ENCODE peak calls at places on chromosomes 16 and 17, in four cellular contexts. S is cardiac muscle cell, L is heart left ventricle, T is uterus. Y is an unnamed sample.

GRCh38 chr17:794876-795275 is 12.7 kb downstream of the MRM3 start:
- DNase-seq in T (peak; percentile 84), L (peak; percentile 91), S (peak; percentile 77), Y (peak; percentile 86)

GRCh38 chr16:4578961-4579530 is 22.9 kb downstream of the C16orf96 start:
- DNase-seq in L (no peak), S (no peak), T (no peak), Y (no peak)

GRCh38 chr16:11871193-11871592 is 19.9 kb upstream of the RSL1D1 start:
- DNase-seq in T (no peak), S (peak; percentile 48), L (no peak), Y (peak; percentile 36)

GRCh38 chr16:53549970-53550406 is 47.0 kb upstream of the AKTIP start:
- DNase-seq in S (peak; percentile 93), T (peak; percentile 62), L (no peak), Y (no peak)

GRCh38 chr17:7704601-7705268 is at the start of gene EFNB3:
- DNase-seq in T (no peak), S (peak; percentile 66), L (no peak), Y (no peak)

GRCh38 chr16:50284131-50284911 is 18.0 kb downstream of the ADCY7 start:
- DNase-seq in T (no peak), L (peak; percentile 66), S (no peak), Y (peak; percentile 74)

GRCh38 chr17:39165844-39166349 is at the start of gene ARL5C:
- DNase-seq in T (no peak), S (no peak), L (no peak), Y (no peak)

GRCh38 chr17:33377837-33378236 is 84.7 kb upstream of the ASIC2 start:
- DNase-seq in L (no peak), S (no peak), T (no peak), Y (no peak)

GRCh38 chr16:59635674-59636073 is 901.6 kb upstream of the GOT2 start:
- DNase-seq in L (no peak), S (peak; percentile 1), T (no peak), Y (no peak)

GRCh38 chr16:1923299-1924034 is 5.3 kb upstream of the HS3ST6 start:
- DNase-seq in T (peak; percentile 46), S (peak; percentile 43), L (peak; percentile 71), Y (no peak)

GRCh38 chr16:3681206-3681605 is 26.7 kb downstream of the DNASE1 start:
- DNase-seq in T (no peak), S (peak; percentile 16), L (no peak), Y (no peak)

GRCh38 chr16:4859190-4859899 is 12.1 kb downstream of the UBN1 start:
- DNase-seq in S (no peak), T (no peak), L (no peak), Y (no peak)

GRCh38 chr16:12271006-12271405 is 294.5 kb downstream of the SNX29 start:
- DNase-seq in T (no peak), L (no peak), S (peak; percentile 17), Y (no peak)

GRCh38 chr17:29590979-29591736 is 1.7 kb upstream of the GIT1 start:
- DNase-seq in S (peak; percentile 62), L (peak; percentile 74), T (peak; percentile 80), Y (no peak)

GRCh38 chr17:47694018-47694817 is at the start of gene TBKBP1:
- DNase-seq in T (peak; percentile 65), S (peak; percentile 81), L (peak; percentile 82), Y (peak; percentile 57)

GRCh38 chr17:74125160-74125559 is 78.3 kb upstream of the RPL38 start:
- DNase-seq in T (no peak), L (no peak), S (no peak), Y (no peak)

GRCh38 chr16:12228607-12229499 is 252.3 kb downstream of the SNX29 start:
- DNase-seq in S (peak; percentile 66), T (peak; percentile 27), L (no peak), Y (no peak)

GRCh38 chr16:4051591-4051990 is 64.7 kb downstream of the ADCY9 start:
- DNase-seq in L (no peak), T (no peak), S (no peak), Y (no peak)

GRCh38 chr16:77236063-77236511 is 36.9 kb downstream of the SYCE1L start:
- DNase-seq in T (peak; percentile 88), L (peak; percentile 93), S (peak; percentile 87), Y (peak; percentile 86)

GRCh38 chr16:81583893-81584705 is 139.5 kb downstream of the CMIP start:
- DNase-seq in L (no peak), S (no peak), T (no peak), Y (no peak)

GRCh38 chr16:74026373-74027281 is 270.0 kb upstream of the PSMD7 start:
- DNase-seq in T (no peak), L (no peak), S (no peak), Y (no peak)

GRCh38 chr17:62109378-62109902 is 44.4 kb upstream of the MED13 start:
- DNase-seq in S (peak; percentile 65), T (no peak), L (no peak), Y (peak; percentile 56)

GRCh38 chr16:14374451-14375131 is 255.5 kb downstream of the PARN start:
- DNase-seq in S (no peak), L (no peak), T (no peak), Y (no peak)

GRCh38 chr16:1929105-1929504 is 10.9 kb upstream of the HS3ST6 start:
- DNase-seq in S (peak; percentile 41), T (peak; percentile 47), L (no peak), Y (no peak)

GRCh38 chr17:5582177-5582885 is 2.0 kb downstream of the NLRP1 start:
- DNase-seq in L (no peak), S (no peak), T (no peak), Y (no peak)

GRCh38 chr17:7219434-7219811 is 213 bp downstream of the DLG4 start:
- DNase-seq in S (no peak), T (no peak), L (no peak), Y (no peak)

GRCh38 chr16:73143681-73144370 is 95.9 kb upstream of the ZFHX3 start:
- DNase-seq in L (no peak), S (peak; percentile 36), T (no peak), Y (no peak)

GRCh38 chr16:58290861-58291260 is 4.0 kb downstream of the PRSS54 start:
- DNase-seq in S (no peak), T (no peak), L (no peak), Y (no peak)

GRCh38 chr17:30996481-30996880 is 25.6 kb downstream of the RNF135 start:
- DNase-seq in S (no peak), T (no peak), L (no peak), Y (no peak)

GRCh38 chr17:42142371-42142896 is 12.4 kb downstream of the RAB5C start:
- DNase-seq in S (peak; percentile 16), L (peak; percentile 21), T (no peak), Y (no peak)

GRCh38 chr16:20359997-20360396 is 7.5 kb upstream of the UMOD start:
- DNase-seq in S (no peak), L (no peak), T (no peak), Y (no peak)

GRCh38 chr16:5756969-5757368 is 659.4 kb upstream of the EEF2KMT start:
- DNase-seq in S (no peak), T (no peak), L (no peak), Y (no peak)

GRCh38 chr16:88556294-88556988 is 13.8 kb upstream of the ZC3H18 start:
- DNase-seq in T (no peak), S (no peak), L (no peak), Y (no peak)

GRCh38 chr17:42386784-42387183 is 1.5 kb downstream of the STAT3 start:
- DNase-seq in L (no peak), T (no peak), S (no peak), Y (no peak)

GRCh38 chr16:89667633-89668032 is 10.0 kb downstream of the SPATA33 start:
- DNase-seq in S (no peak), L (no peak), T (no peak), Y (no peak)

GRCh38 chr16:82108101-82108500 is 61.9 kb downstream of the MPHOSPH6 start:
- DNase-seq in T (no peak), L (no peak), S (no peak), Y (no peak)

GRCh38 chr17:55763856-55764255 is 13.0 kb downstream of the PCTP start:
- DNase-seq in S (peak; percentile 53), T (no peak), L (no peak), Y (no peak)

GRCh38 chr16:57153841-57154240 is 32.0 kb downstream of the PSME3IP1 start:
- DNase-seq in L (no peak), T (no peak), S (no peak), Y (no peak)

GRCh38 chr17:16962804-16963203 is 9.1 kb downstream of the TNFRSF13B start:
- DNase-seq in T (no peak), S (no peak), L (no peak), Y (no peak)
- TF ChIP-seq CTCF in T (no peak), S (no peak), L (no peak), Y (no peak)

DNA sequence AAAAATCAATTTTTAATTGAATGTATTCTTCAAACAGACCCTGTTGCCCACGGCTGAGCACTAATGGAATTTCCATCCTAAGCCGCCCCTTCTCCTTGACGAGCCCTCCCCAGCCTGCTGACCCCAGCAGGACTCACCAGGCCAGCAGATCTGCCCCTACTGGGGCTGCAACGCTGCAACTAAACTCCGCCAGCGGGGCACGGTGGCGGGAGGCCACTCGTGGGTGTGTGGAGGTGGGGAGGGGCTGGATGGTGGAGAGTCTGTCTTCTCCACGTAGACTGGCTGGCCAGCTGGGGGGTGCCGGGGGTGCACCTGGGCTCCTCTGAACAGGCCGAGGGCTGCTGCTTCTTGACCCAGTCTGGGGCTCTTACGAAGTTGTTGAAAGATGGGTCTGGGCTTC is 67.8 kb downstream of the ENGASE start:
- DNase-seq in L (no peak), S (no peak), T (no peak), Y (no peak)
- H3K27me3 ChIP-seq in L (peaks cover 70% of the 10 kb centered on the region), S (no peaks in the 10 kb centered on the region), T (no peaks in the 10 kb centered on the region), Y (peaks cover 5% of the 10 kb centered on the region)

DNA sequence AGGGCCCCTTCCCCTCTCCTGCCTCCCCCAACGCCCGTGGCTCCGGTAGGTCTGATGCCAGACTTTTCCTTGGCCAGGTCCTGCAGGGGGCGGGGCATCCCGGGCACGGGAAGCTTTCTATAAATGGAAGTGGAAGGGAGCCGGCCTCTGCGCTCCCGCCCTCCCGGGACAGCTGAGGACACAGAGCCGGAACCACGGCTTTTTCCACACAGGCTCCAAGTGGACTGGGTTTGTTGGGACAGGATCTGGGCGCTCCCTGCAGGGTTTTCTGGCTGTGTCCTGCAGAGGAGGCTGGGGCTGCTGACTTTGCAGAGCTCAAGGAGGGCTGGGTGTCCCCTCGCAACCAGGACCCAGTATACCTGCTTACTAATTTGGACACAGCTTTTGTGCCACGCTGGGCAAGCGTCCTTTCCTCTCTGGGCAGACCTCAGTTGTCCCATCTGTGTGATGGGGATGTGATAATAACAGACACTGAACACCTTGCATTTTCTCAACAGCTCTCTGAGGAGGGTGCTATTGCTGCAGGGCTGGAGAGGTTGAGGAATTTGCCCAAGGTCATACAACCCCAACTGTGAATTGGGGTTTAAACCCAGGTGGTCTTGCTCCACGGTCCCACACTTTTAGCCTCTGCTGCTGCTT is 1.8 kb downstream of the TNS4 start:
- DNase-seq in L (peak; percentile 90), S (peak; percentile 90), T (peak; percentile 90), Y (peak; percentile 87)
- TF ChIP-seq CTCF in L (no peak), S (peak; percentile 4), T (peak; percentile 11), Y (no peak)

GRCh38 chr16:86730597-86730996 is 152.2 kb downstream of the FOXL1 start:
- DNase-seq in L (no peak), T (no peak), S (no peak), Y (no peak)
- H3K27me3 ChIP-seq in L (peaks cover 24% of the 10 kb centered on the region), T (peaks cover 24% of the 10 kb centered on the region), S (peaks cover 37% of the 10 kb centered on the region), Y (peaks cover 15% of the 10 kb centered on the region)

GRCh38 chr17:81229666-81229920 is 6.8 kb upstream of the CEP131 start:
- DNase-seq in T (no peak), S (no peak), L (no peak), Y (no peak)
- TF ChIP-seq CTCF in T (no peak), S (no peak), L (no peak), Y (no peak)